ENCODE peak calls at places on chromosomes 7 and 10, in ten cellular contexts. D is uterus; Z is OCI-LY7; K is astrocyte of the spinal cord; R is AG09309; L is GM12864; E is CD8-positive, alpha-beta T cell; N is fibroblast of lung; W is BJ; S is cardiac muscle cell. Q is an unnamed sample.
A peak's percentile ranks its signal among the peaks of the same experiment; 100 is the strongest.

GRCh38 chr10:118694848-118695247 is 59.9 kb downstream of the CACUL1 start:
- DNase-seq in D (no peak), Z (no peak), K (peak; percentile 68), R (no peak), L (no peak), E (no peak), N (peak; percentile 79), W (peak; percentile 25), S (no peak), Q (no peak)

GRCh38 chr10:89642193-89642592 is 2.8 kb downstream of the PANK1 start:
- DNase-seq in D (no peak), Z (no peak), K (no peak), R (no peak), L (no peak), E (no peak), N (no peak), W (no peak), S (no peak), Q (no peak)

GRCh38 chr7:66247387-66248078 is 42.4 kb downstream of the TPST1 start:
- DNase-seq in D (no peak), Z (no peak), K (no peak), R (no peak), L (no peak), E (no peak), N (no peak), W (no peak), S (no peak), Q (no peak)

GRCh38 chr10:45373783-45374450 is at the start of gene ALOX5:
- DNase-seq in D (peak; percentile 51), Z (peak; percentile 88), K (no peak), R (no peak), L (no peak), E (no peak), N (no peak), W (no peak), S (peak; percentile 25), Q (no peak)

GRCh38 chr10:47244560-47245500 is 55.2 kb upstream of the GDF10 start:
- DNase-seq in D (no peak), Z (no peak), K (no peak), R (no peak), L (no peak), E (peak; percentile 38), N (no peak), W (no peak), S (no peak), Q (no peak)

GRCh38 chr10:121598261-121599249 is at the start of gene FGFR2:
- DNase-seq in D (peak; percentile 81), Z (no peak), K (peak; percentile 62), R (no peak), L (no peak), E (no peak), N (peak; percentile 66), W (no peak), S (peak; percentile 82), Q (no peak)

GRCh38 chr10:80690434-80690833 is 152.7 kb downstream of the SH2D4B start:
- DNase-seq in D (no peak), Z (no peak), K (no peak), R (no peak), L (no peak), E (no peak), N (no peak), W (no peak), S (no peak), Q (no peak)

GRCh38 chr10:119341236-119342016 is 134.1 kb downstream of the GRK5 start:
- DNase-seq in D (peak; percentile 50), Z (no peak), K (peak; percentile 71), R (no peak), L (no peak), E (no peak), N (peak; percentile 75), W (no peak), S (peak; percentile 74), Q (no peak)

GRCh38 chr7:83467493-83467892 is 181.4 kb downstream of the SEMA3E start:
- DNase-seq in D (no peak), Z (no peak), K (no peak), R (no peak), L (no peak), E (no peak), N (no peak), W (no peak), S (no peak), Q (no peak)

GRCh38 chr7:83466187-83466923 is 182.6 kb downstream of the SEMA3E start:
- DNase-seq in D (no peak), Z (no peak), K (no peak), R (no peak), L (no peak), E (no peak), N (no peak), W (no peak), S (no peak), Q (no peak)

GRCh38 chr7:83468251-83468739 is 180.6 kb downstream of the SEMA3E start:
- DNase-seq in D (peak; percentile 32), Z (no peak), K (peak; percentile 98), R (peak; percentile 95), L (peak; percentile 44), E (no peak), N (peak; percentile 99), W (peak; percentile 94), S (peak; percentile 98), Q (peak; percentile 98)

GRCh38 chr7:83466956-83467355 is 182.0 kb downstream of the SEMA3E start:
- DNase-seq in D (no peak), Z (no peak), K (no peak), R (no peak), L (no peak), E (no peak), N (no peak), W (no peak), S (no peak), Q (no peak)

DNA sequence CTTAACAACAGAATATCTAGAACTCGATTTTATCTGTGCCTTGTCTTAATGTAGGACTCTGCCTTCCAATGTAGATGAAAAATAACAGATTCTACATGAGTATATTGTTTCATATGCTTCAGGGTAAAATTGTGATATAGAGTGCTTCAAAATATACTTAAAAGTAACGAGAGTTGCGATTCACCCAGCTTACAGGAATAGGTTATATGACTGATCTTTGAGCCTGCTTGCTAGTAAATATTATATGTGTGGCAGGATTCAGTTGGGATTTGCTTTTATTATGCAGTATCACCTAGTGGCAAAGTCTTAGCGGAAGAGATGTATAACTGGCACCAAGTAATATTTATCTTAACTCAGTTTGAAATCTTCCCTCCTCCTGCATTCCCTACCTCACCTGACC is 183.3 kb downstream of the SEMA3E start:
- DNase-seq in D (no peak), Z (no peak), K (no peak), R (no peak), L (no peak), E (no peak), N (no peak), W (no peak), S (no peak), Q (no peak)
- H3K4me3 ChIP-seq in D (no peak overlapping the region), Z (no peak overlapping the region), K (no peak overlapping the region), R (no peak overlapping the region), L (no peak overlapping the region), E (no peak overlapping the region), N (no peak overlapping the region), W (no peak overlapping the region), S (no peak overlapping the region), Q (no peak overlapping the region)

GRCh38 chr10:76037531-76037930 is 606.1 kb downstream of the LRMDA start:
- DNase-seq in D (no peak), Z (no peak), K (no peak), R (no peak), L (no peak), E (no peak), N (peak; percentile 13), W (no peak), S (no peak), Q (no peak)

GRCh38 chr10:76038696-76039095 is 607.3 kb downstream of the LRMDA start:
- DNase-seq in D (no peak), Z (no peak), K (no peak), R (no peak), L (no peak), E (no peak), N (no peak), W (no peak), S (no peak), Q (no peak)

GRCh38 chr10:76036962-76037361 is 605.5 kb downstream of the LRMDA start:
- DNase-seq in D (no peak), Z (no peak), K (no peak), R (no peak), L (no peak), E (no peak), N (no peak), W (no peak), S (no peak), Q (no peak)

GRCh38 chr10:76040830-76041220 is 609.4 kb downstream of the LRMDA start:
- DNase-seq in D (no peak), Z (no peak), K (no peak), R (no peak), L (no peak), E (no peak), N (no peak), W (no peak), S (no peak), Q (no peak)

DNA sequence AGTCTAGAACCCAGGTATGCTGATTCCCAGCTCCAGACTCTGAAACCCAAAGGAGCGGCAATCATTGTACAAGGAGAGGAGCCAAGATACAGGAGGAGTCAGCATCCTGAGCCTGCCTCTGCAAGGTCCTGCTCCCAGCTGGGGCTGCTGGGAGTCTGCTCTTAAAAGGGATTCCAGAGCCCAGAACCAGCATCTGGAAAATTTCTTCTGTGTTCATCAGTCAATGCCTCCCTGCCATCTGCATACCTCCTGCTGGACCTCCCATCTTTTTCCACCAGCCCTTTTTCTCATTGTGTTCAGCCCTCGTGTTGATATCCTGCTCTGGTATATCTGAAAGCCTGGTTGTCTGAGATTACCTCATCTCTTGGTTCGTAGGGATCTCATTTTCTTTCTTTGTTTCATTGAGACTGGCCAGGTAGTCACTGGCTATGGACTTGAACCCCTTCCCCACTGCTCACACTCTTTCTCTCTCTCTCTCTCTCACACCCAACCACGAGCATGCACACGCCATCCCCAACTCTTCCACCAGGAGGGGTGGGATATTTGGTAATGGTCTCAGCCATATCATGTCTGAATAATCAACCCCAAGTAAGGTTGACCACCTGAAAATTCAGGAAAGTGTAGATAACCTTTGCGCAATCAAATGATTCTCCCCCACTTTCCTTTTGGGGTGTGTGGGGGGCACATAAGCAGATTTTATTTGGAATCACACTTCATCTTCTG is 608.8 kb downstream of the LRMDA start:
- DNase-seq in D (no peak), Z (no peak), K (no peak), R (no peak), L (no peak), E (no peak), N (no peak), W (no peak), S (no peak), Q (no peak)
- TF ChIP-seq CTCF in D (no peak), Z (no peak), K (peak; percentile 29), R (no peak), L (no peak), E (no peak), N (peak; percentile 15), W (no peak), S (peak; percentile 21), Q (peak; percentile 7)

DNA sequence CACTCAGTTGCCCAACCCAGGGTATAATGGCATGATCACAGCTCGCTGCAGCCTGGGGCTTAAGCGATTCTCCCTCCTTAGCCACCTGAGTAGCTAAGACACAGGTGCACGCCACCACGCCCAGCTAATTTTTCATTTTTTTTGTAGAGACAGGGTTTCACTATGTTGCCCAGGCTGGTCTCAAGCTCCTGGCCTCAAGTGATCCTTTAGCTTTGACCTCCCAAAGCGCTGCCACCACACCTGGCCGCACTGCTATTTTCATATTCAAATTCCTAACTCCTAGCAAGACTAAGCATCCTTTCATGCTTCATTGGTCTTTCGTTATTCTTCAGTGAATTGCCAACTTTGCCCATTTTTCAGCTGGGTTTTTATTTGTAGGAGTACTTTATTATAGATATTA is 30.4 kb upstream of the DAGLB start:
- DNase-seq in D (no peak), Z (peak; percentile 18), K (no peak), R (no peak), L (no peak), E (no peak), N (no peak), W (no peak), S (no peak), Q (no peak)
- H3K4me3 ChIP-seq in D (no peak overlapping the region), Z (no peak overlapping the region), K (no peak overlapping the region), R (no peak overlapping the region), L (no peak overlapping the region), E (no peak overlapping the region), N (no peak overlapping the region), W (no peak overlapping the region), S (no peak overlapping the region), Q (no peak overlapping the region)

GRCh38 chr7:29977926-29978652 is 11.5 kb downstream of the SCRN1 start:
- DNase-seq in D (no peak), Z (peak; percentile 24), K (no peak), R (no peak), L (no peak), E (no peak), N (no peak), W (no peak), S (no peak), Q (no peak)
- TF ChIP-seq CTCF in D (no peak), Z (peak; percentile 70), K (no peak), R (no peak), L (peak; percentile 16), E (no peak), N (no peak), W (no peak), S (no peak), Q (no peak)